ENCODE peak calls at places on chromosome X, in five cellular contexts. One of them, this sample, is unnamed.
A peak's percentile ranks its signal among the peaks of the same experiment; 100 is the strongest.

GRCh38 chrX:140141444-140142029 is 176.2 kb upstream of the CXorf66 start:
- DNase-seq in neural progenitor cell: peak; percentile 51
- DNase-seq in activated CD8-positive, alpha-beta T cell treated with anti-CD3 and anti-CD28 coated beads for 36 hours: peak; percentile 34
- DNase-seq in natural killer cell: no peak
- DNase-seq in A549: peak; percentile 7
- DNase-seq in this sample: peak; percentile 46

GRCh38 chrX:9573282-9574106 is 108.6 kb downstream of the TBL1X start:
- DNase-seq in natural killer cell: no peak
- DNase-seq in A549: no peak
- DNase-seq in neural progenitor cell: peak; percentile 5
- DNase-seq in activated CD8-positive, alpha-beta T cell treated with anti-CD3 and anti-CD28 coated beads for 36 hours: no peak
- DNase-seq in this sample: no peak

GRCh38 chrX:93594780-93595179 is 78.6 kb downstream of the NAP1L3 start:
- DNase-seq in activated CD8-positive, alpha-beta T cell treated with anti-CD3 and anti-CD28 coated beads for 36 hours: no peak
- DNase-seq in neural progenitor cell: no peak
- DNase-seq in natural killer cell: no peak
- DNase-seq in A549: no peak
- DNase-seq in this sample: no peak

GRCh38 chrX:110004210-110004609 is 1.3 kb downstream of the TMEM164 start:
- DNase-seq in natural killer cell: no peak
- DNase-seq in activated CD8-positive, alpha-beta T cell treated with anti-CD3 and anti-CD28 coated beads for 36 hours: no peak
- DNase-seq in A549: no peak
- DNase-seq in neural progenitor cell: peak; percentile 7
- DNase-seq in this sample: no peak

GRCh38 chrX:134144231-134144630 is 92.8 kb upstream of the CCDC160 start:
- DNase-seq in natural killer cell: no peak
- DNase-seq in activated CD8-positive, alpha-beta T cell treated with anti-CD3 and anti-CD28 coated beads for 36 hours: peak; percentile 11
- DNase-seq in neural progenitor cell: peak; percentile 23
- DNase-seq in A549: peak; percentile 1
- DNase-seq in this sample: no peak

GRCh38 chrX:17592117-17592516 is 145.2 kb upstream of the SCML1 start:
- DNase-seq in natural killer cell: no peak
- DNase-seq in activated CD8-positive, alpha-beta T cell treated with anti-CD3 and anti-CD28 coated beads for 36 hours: no peak
- DNase-seq in A549: no peak
- DNase-seq in neural progenitor cell: no peak
- DNase-seq in this sample: no peak

GRCh38 chrX:81957900-81958545 is 756.1 kb downstream of the SH3BGRL start:
- DNase-seq in neural progenitor cell: peak; percentile 26
- DNase-seq in natural killer cell: no peak
- DNase-seq in A549: peak; percentile 0
- DNase-seq in activated CD8-positive, alpha-beta T cell treated with anti-CD3 and anti-CD28 coated beads for 36 hours: peak; percentile 1
- DNase-seq in this sample: no peak

GRCh38 chrX:136597954-136598353 is 50.0 kb upstream of the CD40LG start:
- DNase-seq in activated CD8-positive, alpha-beta T cell treated with anti-CD3 and anti-CD28 coated beads for 36 hours: no peak
- DNase-seq in natural killer cell: no peak
- DNase-seq in neural progenitor cell: no peak
- DNase-seq in A549: no peak
- DNase-seq in this sample: no peak

GRCh38 chrX:17622331-17622730 is 115.0 kb upstream of the SCML1 start:
- DNase-seq in activated CD8-positive, alpha-beta T cell treated with anti-CD3 and anti-CD28 coated beads for 36 hours: no peak
- DNase-seq in natural killer cell: no peak
- DNase-seq in A549: no peak
- DNase-seq in neural progenitor cell: no peak
- DNase-seq in this sample: no peak

GRCh38 chrX:23269923-23270322 is 64.7 kb upstream of the PTCHD1 start:
- DNase-seq in A549: no peak
- DNase-seq in activated CD8-positive, alpha-beta T cell treated with anti-CD3 and anti-CD28 coated beads for 36 hours: no peak
- DNase-seq in neural progenitor cell: no peak
- DNase-seq in natural killer cell: no peak
- DNase-seq in this sample: no peak

GRCh38 chrX:106670631-106671030 is 55.9 kb upstream of the RNF128 start:
- DNase-seq in natural killer cell: no peak
- DNase-seq in activated CD8-positive, alpha-beta T cell treated with anti-CD3 and anti-CD28 coated beads for 36 hours: no peak
- DNase-seq in A549: no peak
- DNase-seq in neural progenitor cell: no peak
- DNase-seq in this sample: no peak
- TF ChIP-seq CTCF in natural killer cell: no peak
- TF ChIP-seq CTCF in activated CD8-positive, alpha-beta T cell treated with anti-CD3 and anti-CD28 coated beads for 36 hours: no peak
- TF ChIP-seq CTCF in A549: no peak
- TF ChIP-seq CTCF in neural progenitor cell: no peak
- TF ChIP-seq CTCF in this sample: no peak

GRCh38 chrX:41014776-41015175 is 70.5 kb upstream of the USP9X start:
- DNase-seq in A549: no peak
- DNase-seq in natural killer cell: no peak
- DNase-seq in neural progenitor cell: no peak
- DNase-seq in activated CD8-positive, alpha-beta T cell treated with anti-CD3 and anti-CD28 coated beads for 36 hours: peak; percentile 24
- DNase-seq in this sample: no peak

GRCh38 chrX:41009816-41010187 is 75.4 kb upstream of the USP9X start:
- DNase-seq in A549: no peak
- DNase-seq in natural killer cell: no peak
- DNase-seq in neural progenitor cell: no peak
- DNase-seq in activated CD8-positive, alpha-beta T cell treated with anti-CD3 and anti-CD28 coated beads for 36 hours: no peak
- DNase-seq in this sample: no peak

GRCh38 chrX:41005445-41005992 is 79.7 kb upstream of the USP9X start:
- DNase-seq in A549: no peak
- DNase-seq in natural killer cell: no peak
- DNase-seq in activated CD8-positive, alpha-beta T cell treated with anti-CD3 and anti-CD28 coated beads for 36 hours: no peak
- DNase-seq in neural progenitor cell: no peak
- DNase-seq in this sample: no peak

DNA sequence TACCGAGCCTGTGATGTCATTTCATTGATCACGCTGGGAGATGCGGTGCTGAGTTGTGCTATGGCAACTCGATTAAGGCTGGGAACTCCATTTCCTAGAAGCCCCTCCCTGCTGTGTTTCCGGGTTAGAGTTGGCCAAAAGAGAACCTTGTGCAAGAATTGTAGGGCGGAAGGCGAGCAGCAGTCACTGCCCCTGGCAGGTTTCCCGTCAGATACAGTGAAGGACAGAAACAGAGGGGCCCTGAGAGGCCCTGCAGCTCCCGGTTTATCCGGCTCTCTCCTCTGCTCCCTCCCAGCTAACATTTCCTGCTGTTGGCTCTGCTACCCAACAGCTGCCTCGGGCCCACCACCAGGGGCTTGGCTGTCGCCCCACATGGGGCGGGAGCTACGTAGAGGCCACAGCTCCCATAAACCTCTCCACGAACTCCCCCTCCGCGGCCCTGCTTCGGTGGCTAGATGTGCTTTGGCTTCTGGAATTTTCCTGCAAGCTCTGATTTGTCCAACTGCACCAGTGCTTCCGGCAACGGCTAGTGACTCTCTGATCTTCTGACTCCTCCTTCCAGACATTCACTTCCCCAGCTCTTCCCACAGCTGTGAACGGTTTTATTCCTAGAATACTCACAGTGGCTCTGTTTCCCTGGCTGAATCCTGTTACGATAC is 74.9 kb upstream of the USP9X start:
- DNase-seq in activated CD8-positive, alpha-beta T cell treated with anti-CD3 and anti-CD28 coated beads for 36 hours: peak; percentile 72
- DNase-seq in natural killer cell: peak; percentile 26
- DNase-seq in A549: peak; percentile 47
- DNase-seq in neural progenitor cell: peak; percentile 52
- DNase-seq in this sample: no peak
- TF ChIP-seq CTCF in activated CD8-positive, alpha-beta T cell treated with anti-CD3 and anti-CD28 coated beads for 36 hours: no peak
- TF ChIP-seq CTCF in natural killer cell: no peak
- TF ChIP-seq CTCF in A549: no peak
- TF ChIP-seq CTCF in neural progenitor cell: peak; percentile 33
- TF ChIP-seq CTCF in this sample: peak; percentile 18

GRCh38 chrX:72297953-72298730 is 7.6 kb downstream of the CITED1 start:
- DNase-seq in A549: no peak
- DNase-seq in natural killer cell: no peak
- DNase-seq in neural progenitor cell: peak; percentile 41
- DNase-seq in activated CD8-positive, alpha-beta T cell treated with anti-CD3 and anti-CD28 coated beads for 36 hours: peak; percentile 14
- DNase-seq in this sample: no peak
- TF ChIP-seq CTCF in A549: peak; percentile 20
- TF ChIP-seq CTCF in natural killer cell: no peak
- TF ChIP-seq CTCF in neural progenitor cell: peak; percentile 43
- TF ChIP-seq CTCF in activated CD8-positive, alpha-beta T cell treated with anti-CD3 and anti-CD28 coated beads for 36 hours: no peak
- TF ChIP-seq CTCF in this sample: peak; percentile 14

DNA sequence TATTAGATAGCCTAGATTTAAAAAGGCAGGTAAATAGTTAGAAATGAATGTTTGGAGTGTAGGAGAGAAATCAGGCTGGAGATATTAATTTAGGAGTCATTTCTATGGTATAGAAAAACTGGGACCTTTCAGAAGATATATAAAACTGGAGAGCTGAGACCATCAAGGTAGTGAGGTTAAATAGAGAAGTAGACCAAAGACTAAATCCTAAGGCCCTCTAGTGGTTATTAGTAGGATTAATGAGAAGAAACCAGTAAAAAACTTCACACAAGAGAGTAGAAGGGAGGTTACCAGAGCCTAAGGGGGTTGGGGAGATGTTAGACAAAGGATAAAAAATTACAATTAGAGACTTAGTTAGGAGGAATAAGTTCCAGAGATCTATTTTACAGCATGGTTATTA is 351.0 kb upstream of the SPANXN1 start:
- DNase-seq in A549: no peak
- DNase-seq in activated CD8-positive, alpha-beta T cell treated with anti-CD3 and anti-CD28 coated beads for 36 hours: no peak
- DNase-seq in natural killer cell: no peak
- DNase-seq in neural progenitor cell: peak; percentile 3
- DNase-seq in this sample: no peak
- TF ChIP-seq CTCF in A549: no peak
- TF ChIP-seq CTCF in activated CD8-positive, alpha-beta T cell treated with anti-CD3 and anti-CD28 coated beads for 36 hours: no peak
- TF ChIP-seq CTCF in natural killer cell: no peak
- TF ChIP-seq CTCF in neural progenitor cell: peak; percentile 48
- TF ChIP-seq CTCF in this sample: peak; percentile 54

GRCh38 chrX:45322382-45322781 is 121.7 kb upstream of the DIPK2B start:
- DNase-seq in activated CD8-positive, alpha-beta T cell treated with anti-CD3 and anti-CD28 coated beads for 36 hours: peak; percentile 23
- DNase-seq in neural progenitor cell: peak; percentile 34
- DNase-seq in A549: peak; percentile 16
- DNase-seq in natural killer cell: no peak
- DNase-seq in this sample: no peak
- TF ChIP-seq CTCF in activated CD8-positive, alpha-beta T cell treated with anti-CD3 and anti-CD28 coated beads for 36 hours: no peak
- TF ChIP-seq CTCF in neural progenitor cell: peak; percentile 47
- TF ChIP-seq CTCF in A549: peak; percentile 67
- TF ChIP-seq CTCF in natural killer cell: no peak
- TF ChIP-seq CTCF in this sample: peak; percentile 47

GRCh38 chrX:132740316-132741123 is 217.9 kb downstream of the HS6ST2 start:
- DNase-seq in activated CD8-positive, alpha-beta T cell treated with anti-CD3 and anti-CD28 coated beads for 36 hours: no peak
- DNase-seq in A549: no peak
- DNase-seq in natural killer cell: no peak
- DNase-seq in neural progenitor cell: peak; percentile 85
- DNase-seq in this sample: no peak
- TF ChIP-seq CTCF in activated CD8-positive, alpha-beta T cell treated with anti-CD3 and anti-CD28 coated beads for 36 hours: peak; percentile 67
- TF ChIP-seq CTCF in A549: peak; percentile 38
- TF ChIP-seq CTCF in natural killer cell: peak; percentile 56
- TF ChIP-seq CTCF in neural progenitor cell: peak; percentile 74
- TF ChIP-seq CTCF in this sample: peak; percentile 89

GRCh38 chrX:72539822-72540221 is 32.8 kb downstream of the HDAC8 start:
- DNase-seq in natural killer cell: no peak
- DNase-seq in activated CD8-positive, alpha-beta T cell treated with anti-CD3 and anti-CD28 coated beads for 36 hours: no peak
- DNase-seq in neural progenitor cell: peak; percentile 40
- DNase-seq in A549: no peak
- DNase-seq in this sample: no peak

GRCh38 chrX:72536542-72536941 is 36.1 kb downstream of the HDAC8 start:
- DNase-seq in activated CD8-positive, alpha-beta T cell treated with anti-CD3 and anti-CD28 coated beads for 36 hours: no peak
- DNase-seq in neural progenitor cell: no peak
- DNase-seq in natural killer cell: no peak
- DNase-seq in A549: no peak
- DNase-seq in this sample: no peak

GRCh38 chrX:72545990-72546389 is 26.7 kb downstream of the HDAC8 start:
- DNase-seq in A549: no peak
- DNase-seq in neural progenitor cell: no peak
- DNase-seq in natural killer cell: no peak
- DNase-seq in activated CD8-positive, alpha-beta T cell treated with anti-CD3 and anti-CD28 coated beads for 36 hours: no peak
- DNase-seq in this sample: no peak

GRCh38 chrX:72540318-72540717 is 32.3 kb downstream of the HDAC8 start:
- DNase-seq in A549: no peak
- DNase-seq in activated CD8-positive, alpha-beta T cell treated with anti-CD3 and anti-CD28 coated beads for 36 hours: no peak
- DNase-seq in natural killer cell: no peak
- DNase-seq in neural progenitor cell: no peak
- DNase-seq in this sample: no peak
- TF ChIP-seq CTCF in A549: peak; percentile 45
- TF ChIP-seq CTCF in activated CD8-positive, alpha-beta T cell treated with anti-CD3 and anti-CD28 coated beads for 36 hours: peak; percentile 24
- TF ChIP-seq CTCF in natural killer cell: no peak
- TF ChIP-seq CTCF in neural progenitor cell: peak; percentile 25
- TF ChIP-seq CTCF in this sample: peak; percentile 40

This sample was measured in progenitor cell of endocrine pancreas.